ENCODE peak calls at places on chromosome 15, in four cellular contexts. One of them, this sample, is unnamed.

GRCh38 chr15:63891763-63892123 is 58.0 kb upstream of the HERC1 start:
- DNase-seq in upper lobe of right lung: peak
- DNase-seq in fibroblast of pulmonary artery: no peak
- DNase-seq in skeletal muscle cell: no peak
- DNase-seq in this sample: peak

GRCh38 chr15:99634576-99634975 is 68.8 kb downstream of the MEF2A start:
- DNase-seq in upper lobe of right lung: no peak
- DNase-seq in fibroblast of pulmonary artery: no peak
- DNase-seq in skeletal muscle cell: no peak
- DNase-seq in this sample: no peak

GRCh38 chr15:32936283-32936918 is 218.6 kb downstream of the GREM1 start:
- DNase-seq in upper lobe of right lung: no peak
- DNase-seq in fibroblast of pulmonary artery: peak
- DNase-seq in skeletal muscle cell: no peak
- DNase-seq in this sample: no peak

GRCh38 chr15:63407612-63408011 is 26.0 kb upstream of the CA12 start:
- DNase-seq in upper lobe of right lung: no peak
- DNase-seq in fibroblast of pulmonary artery: no peak
- DNase-seq in skeletal muscle cell: no peak
- DNase-seq in this sample: no peak

GRCh38 chr15:50044904-50045303 is 74.1 kb downstream of the ATP8B4 start:
- DNase-seq in upper lobe of right lung: no peak
- DNase-seq in fibroblast of pulmonary artery: no peak
- DNase-seq in skeletal muscle cell: no peak
- DNase-seq in this sample: no peak

GRCh38 chr15:83310521-83311456 is 26.3 kb upstream of the BNC1 start:
- DNase-seq in upper lobe of right lung: no peak
- DNase-seq in fibroblast of pulmonary artery: peak
- DNase-seq in skeletal muscle cell: no peak
- DNase-seq in this sample: no peak

GRCh38 chr15:38745611-38746010 is 181.0 kb upstream of the RASGRP1 start:
- DNase-seq in upper lobe of right lung: no peak
- DNase-seq in fibroblast of pulmonary artery: no peak
- DNase-seq in skeletal muscle cell: no peak
- DNase-seq in this sample: no peak

GRCh38 chr15:39434126-39434525 is 146.8 kb upstream of the THBS1 start:
- DNase-seq in upper lobe of right lung: no peak
- DNase-seq in fibroblast of pulmonary artery: no peak
- DNase-seq in skeletal muscle cell: no peak
- DNase-seq in this sample: no peak

GRCh38 chr15:98744506-98744905 is 96.2 kb downstream of the IGF1R start:
- DNase-seq in upper lobe of right lung: no peak
- DNase-seq in fibroblast of pulmonary artery: no peak
- DNase-seq in skeletal muscle cell: no peak
- DNase-seq in this sample: no peak

GRCh38 chr15:50224606-50225005 is 40.9 kb downstream of the HDC start:
- DNase-seq in upper lobe of right lung: no peak
- DNase-seq in fibroblast of pulmonary artery: peak
- DNase-seq in skeletal muscle cell: no peak
- DNase-seq in this sample: no peak

GRCh38 chr15:41259546-41260189 is 28.6 kb downstream of the CHP1 start:
- DNase-seq in upper lobe of right lung: no peak
- DNase-seq in fibroblast of pulmonary artery: no peak
- DNase-seq in skeletal muscle cell: no peak
- DNase-seq in this sample: no peak

GRCh38 chr15:23447107-23447500 is at the start of gene GOLGA6L2:
- DNase-seq in upper lobe of right lung: no peak
- DNase-seq in fibroblast of pulmonary artery: no peak
- DNase-seq in skeletal muscle cell: no peak
- DNase-seq in this sample: no peak

GRCh38 chr15:66024998-66025397 is 155.7 kb downstream of the RAB11A start:
- DNase-seq in upper lobe of right lung: no peak
- DNase-seq in fibroblast of pulmonary artery: no peak
- DNase-seq in skeletal muscle cell: no peak
- DNase-seq in this sample: no peak

GRCh38 chr15:87764461-87765236 is 491.9 kb downstream of the NTRK3 start:
- DNase-seq in upper lobe of right lung: no peak
- DNase-seq in fibroblast of pulmonary artery: peak
- DNase-seq in skeletal muscle cell: no peak
- DNase-seq in this sample: no peak

GRCh38 chr15:33865416-33865815 is 102.9 kb upstream of the CHRM5 start:
- DNase-seq in upper lobe of right lung: no peak
- DNase-seq in fibroblast of pulmonary artery: peak
- DNase-seq in skeletal muscle cell: peak
- DNase-seq in this sample: no peak

GRCh38 chr15:62444104-62445027 is 279.3 kb upstream of the C2CD4B start:
- DNase-seq in upper lobe of right lung: no peak
- DNase-seq in fibroblast of pulmonary artery: peak
- DNase-seq in skeletal muscle cell: peak
- DNase-seq in this sample: no peak

GRCh38 chr15:24956131-24956838 is 1.5 kb downstream of the SNRPN start:
- DNase-seq in upper lobe of right lung: peak
- DNase-seq in fibroblast of pulmonary artery: peak
- DNase-seq in skeletal muscle cell: peak
- DNase-seq in this sample: peak

GRCh38 chr15:64476550-64476949 is 16.2 kb downstream of the ZNF609 start:
- DNase-seq in upper lobe of right lung: no peak
- DNase-seq in fibroblast of pulmonary artery: no peak
- DNase-seq in skeletal muscle cell: no peak
- DNase-seq in this sample: no peak

GRCh38 chr15:78000089-78000926 is 77.2 kb downstream of the TBC1D2B start:
- DNase-seq in upper lobe of right lung: peak
- DNase-seq in fibroblast of pulmonary artery: peak
- DNase-seq in skeletal muscle cell: no peak
- DNase-seq in this sample: peak

GRCh38 chr15:85620321-85621044 is 174.2 kb downstream of the KLHL25 start:
- DNase-seq in upper lobe of right lung: no peak
- DNase-seq in fibroblast of pulmonary artery: peak
- DNase-seq in skeletal muscle cell: no peak
- DNase-seq in this sample: no peak
- H3K4me3 ChIP-seq in upper lobe of right lung: peak
- H3K4me3 ChIP-seq in fibroblast of pulmonary artery: peak
- H3K4me3 ChIP-seq in skeletal muscle cell: peak
- H3K4me3 ChIP-seq in this sample: peak

GRCh38 chr15:74400915-74401757 is 32.6 kb downstream of the SEMA7A start:
- DNase-seq in upper lobe of right lung: no peak
- DNase-seq in fibroblast of pulmonary artery: no peak
- DNase-seq in skeletal muscle cell: no peak
- DNase-seq in this sample: no peak

GRCh38 chr15:74400313-74400850 is 32.9 kb upstream of the CYP11A1 start:
- DNase-seq in upper lobe of right lung: no peak
- DNase-seq in fibroblast of pulmonary artery: no peak
- DNase-seq in skeletal muscle cell: no peak
- DNase-seq in this sample: no peak

GRCh38 chr15:74399100-74399499 is 31.7 kb upstream of the CYP11A1 start:
- DNase-seq in upper lobe of right lung: no peak
- DNase-seq in fibroblast of pulmonary artery: no peak
- DNase-seq in skeletal muscle cell: no peak
- DNase-seq in this sample: no peak

GRCh38 chr15:74398183-74398582 is 30.7 kb upstream of the CYP11A1 start:
- DNase-seq in upper lobe of right lung: no peak
- DNase-seq in fibroblast of pulmonary artery: no peak
- DNase-seq in skeletal muscle cell: no peak
- DNase-seq in this sample: no peak

DNA sequence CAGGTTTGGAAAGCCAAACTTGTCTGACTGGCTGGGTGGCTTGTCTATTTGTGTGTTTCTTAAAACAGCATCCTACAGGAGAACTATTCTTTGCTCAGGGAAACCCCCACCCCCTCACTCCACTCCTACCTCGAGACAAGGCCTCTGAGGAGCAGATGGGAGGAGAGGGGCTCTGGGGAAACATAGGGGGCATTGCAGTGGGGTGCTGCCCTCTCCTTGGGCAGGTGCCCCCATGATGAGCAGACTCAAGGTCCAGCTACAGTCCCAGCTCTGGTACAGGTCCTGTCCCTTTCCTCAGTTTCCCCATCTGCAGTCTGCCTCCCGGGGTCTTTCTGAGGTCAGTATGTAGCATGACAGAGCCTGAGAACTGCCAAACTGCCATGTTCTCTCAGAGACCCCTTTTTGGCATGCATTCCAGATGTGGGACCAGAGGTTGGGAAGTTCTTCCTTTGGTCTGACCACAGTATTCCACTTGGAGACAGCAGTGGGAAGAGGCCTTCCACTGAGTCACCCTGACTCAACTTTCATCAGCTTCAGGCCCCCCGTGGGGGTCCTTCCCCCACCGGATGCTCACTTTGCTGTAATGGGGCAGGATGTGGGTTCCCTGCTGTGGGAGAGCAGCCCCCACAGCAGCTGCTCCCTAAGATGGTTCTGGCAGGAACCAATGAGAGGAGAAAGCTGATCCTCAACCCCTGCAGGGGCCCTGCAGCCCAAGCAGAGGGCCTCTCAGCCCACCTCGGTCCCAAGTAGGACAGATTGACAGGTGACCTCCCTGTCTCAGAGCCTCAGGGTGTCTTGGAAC is 32.3 kb upstream of the CYP11A1 start:
- DNase-seq in upper lobe of right lung: no peak
- DNase-seq in fibroblast of pulmonary artery: no peak
- DNase-seq in skeletal muscle cell: peak
- DNase-seq in this sample: no peak
- H3K4me3 ChIP-seq in upper lobe of right lung: no peak
- H3K4me3 ChIP-seq in fibroblast of pulmonary artery: no peak
- H3K4me3 ChIP-seq in skeletal muscle cell: no peak
- H3K4me3 ChIP-seq in this sample: no peak

GRCh38 chr15:73955851-73956250 is 29.6 kb downstream of the LOXL1 start:
- DNase-seq in upper lobe of right lung: peak
- DNase-seq in fibroblast of pulmonary artery: no peak
- DNase-seq in skeletal muscle cell: no peak
- DNase-seq in this sample: no peak
- H3K4me3 ChIP-seq in upper lobe of right lung: no peak
- H3K4me3 ChIP-seq in fibroblast of pulmonary artery: no peak
- H3K4me3 ChIP-seq in skeletal muscle cell: no peak
- H3K4me3 ChIP-seq in this sample: no peak

GRCh38 chr15:55403531-55403930 is 4.6 kb downstream of the CCPG1 start:
- DNase-seq in upper lobe of right lung: no peak
- DNase-seq in fibroblast of pulmonary artery: peak
- DNase-seq in skeletal muscle cell: no peak
- DNase-seq in this sample: no peak
- H3K4me3 ChIP-seq in upper lobe of right lung: no peak
- H3K4me3 ChIP-seq in fibroblast of pulmonary artery: no peak
- H3K4me3 ChIP-seq in skeletal muscle cell: no peak
- H3K4me3 ChIP-seq in this sample: no peak

DNA sequence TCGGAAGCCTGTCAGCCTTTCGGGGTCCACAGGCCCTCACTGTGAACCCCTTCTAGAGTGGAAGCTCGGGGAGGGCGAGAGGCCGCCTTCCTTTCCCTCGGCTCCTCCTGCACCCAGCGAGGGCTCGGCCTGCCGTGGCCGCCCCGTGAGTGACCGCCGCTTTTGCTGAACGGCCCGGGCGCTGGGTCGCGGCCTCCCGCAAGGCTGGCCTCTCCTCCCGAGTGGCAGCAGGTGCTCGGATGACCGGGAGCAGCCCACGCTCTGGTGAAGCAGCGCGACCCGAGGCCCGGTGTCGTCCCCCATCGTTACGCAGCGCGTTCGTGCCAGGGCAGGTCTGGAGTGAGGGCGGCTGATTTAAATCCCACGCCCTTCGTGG is 53.8 kb downstream of the LRRK1 start:
- DNase-seq in upper lobe of right lung: no peak
- DNase-seq in fibroblast of pulmonary artery: no peak
- DNase-seq in skeletal muscle cell: no peak
- DNase-seq in this sample: no peak
- H3K4me3 ChIP-seq in upper lobe of right lung: peak
- H3K4me3 ChIP-seq in fibroblast of pulmonary artery: no peak
- H3K4me3 ChIP-seq in skeletal muscle cell: peak
- H3K4me3 ChIP-seq in this sample: peak

This sample was measured in lower lobe of right lung.